ENCODE peak calls at places on chromosome 1, in nine cellular contexts. M is left ventricle myocardium inferior, Y is heart left ventricle, E is HCT116, D is IMR-90, P is left lung, R is pancreas, J is tibial nerve, N is ascending aorta. F is an unnamed sample.

GRCh38 chr1:89260575-89261275 is 11.9 kb downstream of the GBP5 start:
- DNase-seq in M (no peak), Y (no peak), E (no peak), D (no peak), P (no peak), R (no peak), J (no peak), N (no peak), F (no peak)

GRCh38 chr1:19479351-19480120 is 5.8 kb downstream of the CAPZB start:
- DNase-seq in M (no peak), Y (no peak), E (no peak), D (no peak), P (no peak), R (no peak), J (no peak), N (no peak), F (no peak)

GRCh38 chr1:154014154-154014910 is 23.8 kb downstream of the RPS27 start:
- DNase-seq in M (no peak), Y (no peak), E (no peak), D (peak; percentile 76), P (no peak), R (no peak), J (no peak), N (no peak), F (no peak)

GRCh38 chr1:155195201-155196102 is 12.2 kb downstream of the THBS3 start:
- DNase-seq in M (no peak), Y (peak; percentile 32), E (no peak), D (peak; percentile 11), P (no peak), R (no peak), J (no peak), N (no peak), F (no peak)

GRCh38 chr1:232806071-232806510 is 875 bp downstream of the MAP10 start:
- DNase-seq in M (no peak), Y (no peak), E (no peak), D (no peak), P (no peak), R (no peak), J (no peak), N (no peak), F (no peak)

GRCh38 chr1:161885013-161885412 is 118.9 kb downstream of the ATF6 start:
- DNase-seq in M (no peak), Y (peak; percentile 32), E (no peak), D (peak; percentile 93), P (no peak), R (no peak), J (peak; percentile 49), N (no peak), F (no peak)

GRCh38 chr1:94329986-94330385 is 88.2 kb upstream of the ABCD3 start:
- DNase-seq in M (no peak), Y (no peak), E (no peak), D (peak; percentile 54), P (no peak), R (no peak), J (no peak), N (no peak), F (no peak)

GRCh38 chr1:6267686-6268281 is 6.9 kb upstream of the GPR153 start:
- DNase-seq in M (no peak), Y (no peak), E (no peak), D (peak; percentile 52), P (no peak), R (no peak), J (no peak), N (no peak), F (no peak)

GRCh38 chr1:224106568-224107281 is 7.2 kb upstream of the FBXO28 start:
- DNase-seq in M (no peak), Y (no peak), E (peak; percentile 48), D (peak; percentile 56), P (no peak), R (no peak), J (no peak), N (no peak), F (no peak)

DNA sequence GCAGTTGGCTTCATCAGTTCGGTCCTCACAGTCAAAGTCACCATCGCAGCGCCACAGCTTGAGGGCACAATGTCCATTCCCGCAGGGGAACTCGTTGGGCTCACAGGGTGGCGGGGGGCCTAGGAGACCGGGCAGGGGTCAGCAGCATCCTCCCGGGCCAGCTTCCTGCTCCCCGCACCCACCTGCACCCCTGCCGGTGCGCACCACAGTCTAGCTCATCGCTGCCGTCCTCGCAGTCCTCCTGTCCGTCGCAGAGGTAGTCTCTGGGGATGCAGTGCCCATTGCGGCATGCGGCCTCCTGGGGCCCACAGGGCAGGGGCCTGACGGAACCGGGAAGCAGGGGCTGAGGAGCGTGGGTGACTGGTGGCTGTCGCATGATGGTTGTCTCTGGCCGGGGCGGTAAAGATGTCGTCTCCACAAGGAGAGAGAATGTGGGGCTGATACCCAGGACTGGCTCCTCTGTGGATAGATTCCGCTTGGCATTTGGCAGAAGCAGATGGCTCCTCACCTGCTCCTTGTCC is 49.8 kb downstream of the HSPG2 start:
- DNase-seq in M (no peak), Y (no peak), E (no peak), D (no peak), P (peak; percentile 70), R (no peak), J (no peak), N (no peak), F (no peak)
- H3K36me3 ChIP-seq in M (peaks cover 91% of the 10 kb centered on the region), Y (peaks cover 100% of the 10 kb centered on the region), E (no peaks in the 10 kb centered on the region), D (peaks cover 72% of the 10 kb centered on the region), P (peaks cover 93% of the 10 kb centered on the region), R (peaks cover 5% of the 10 kb centered on the region), J (no peaks in the 10 kb centered on the region), N (peaks cover 96% of the 10 kb centered on the region), F (peaks cover 100% of the 10 kb centered on the region)

GRCh38 chr1:53682369-53682685 is 56.6 kb downstream of the GLIS1 start:
- DNase-seq in M (no peak), Y (no peak), E (no peak), D (no peak), P (no peak), R (no peak), J (no peak), N (no peak), F (no peak)

GRCh38 chr1:53685272-53686051 is 53.5 kb downstream of the GLIS1 start:
- DNase-seq in M (no peak), Y (no peak), E (no peak), D (peak; percentile 45), P (no peak), R (no peak), J (no peak), N (no peak), F (no peak)

GRCh38 chr1:53682881-53683280 is 56.1 kb downstream of the GLIS1 start:
- DNase-seq in M (no peak), Y (no peak), E (no peak), D (no peak), P (no peak), R (no peak), J (no peak), N (no peak), F (no peak)

GRCh38 chr1:53684741-53685140 is 54.2 kb downstream of the GLIS1 start:
- DNase-seq in M (no peak), Y (no peak), E (no peak), D (no peak), P (no peak), R (no peak), J (no peak), N (no peak), F (no peak)

GRCh38 chr1:53683986-53684740 is 54.8 kb downstream of the GLIS1 start:
- DNase-seq in M (no peak), Y (no peak), E (no peak), D (no peak), P (no peak), R (no peak), J (no peak), N (no peak), F (no peak)
- TF ChIP-seq CTCF in M (no peak), Y (no peak), E (peak; percentile 37), D (peak; percentile 28), P (no peak), R (no peak), J (no peak), N (no peak), F (no peak)

GRCh38 chr1:230057681-230058565 is 9.1 kb upstream of the GALNT2 start:
- DNase-seq in M (no peak), Y (no peak), E (no peak), D (no peak), P (no peak), R (peak; percentile 43), J (no peak), N (no peak), F (no peak)

GRCh38 chr1:230054092-230054749 is 12.8 kb upstream of the GALNT2 start:
- DNase-seq in M (no peak), Y (peak; percentile 63), E (no peak), D (no peak), P (no peak), R (no peak), J (no peak), N (no peak), F (no peak)

GRCh38 chr1:230058619-230059018 is 8.4 kb upstream of the GALNT2 start:
- DNase-seq in M (no peak), Y (no peak), E (no peak), D (no peak), P (no peak), R (no peak), J (no peak), N (no peak), F (no peak)

GRCh38 chr1:230052665-230053064 is 14.4 kb upstream of the GALNT2 start:
- DNase-seq in M (no peak), Y (no peak), E (no peak), D (no peak), P (no peak), R (no peak), J (no peak), N (no peak), F (no peak)

DNA sequence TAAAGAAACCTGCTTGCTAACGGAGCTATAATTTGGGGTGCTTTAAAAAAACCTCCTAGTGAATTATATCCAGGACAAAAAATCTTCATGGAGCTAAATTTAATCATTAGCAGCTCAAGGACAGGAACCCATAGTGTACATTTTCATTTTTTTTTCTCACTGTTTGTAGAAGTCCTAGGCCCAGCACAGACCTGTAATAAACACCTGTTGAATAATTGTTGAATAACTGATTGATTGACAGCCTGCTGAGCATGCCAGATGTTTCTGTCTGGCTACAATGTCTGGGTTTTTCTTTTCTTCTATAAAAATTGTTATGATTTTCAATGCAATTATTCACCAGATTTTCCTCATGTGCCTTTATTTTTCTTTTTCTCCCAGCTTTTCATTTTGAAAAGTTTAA is 10.9 kb upstream of the GALNT2 start:
- DNase-seq in M (no peak), Y (no peak), E (no peak), D (no peak), P (no peak), R (no peak), J (no peak), N (no peak), F (no peak)
- H3K4me3 ChIP-seq in M (no peak overlapping the region), Y (no peak overlapping the region), E (no peak overlapping the region), D (no peak overlapping the region), P (no peak overlapping the region), R (no peak overlapping the region), J (no peak overlapping the region), N (no peak overlapping the region), F (no peak overlapping the region)

DNA sequence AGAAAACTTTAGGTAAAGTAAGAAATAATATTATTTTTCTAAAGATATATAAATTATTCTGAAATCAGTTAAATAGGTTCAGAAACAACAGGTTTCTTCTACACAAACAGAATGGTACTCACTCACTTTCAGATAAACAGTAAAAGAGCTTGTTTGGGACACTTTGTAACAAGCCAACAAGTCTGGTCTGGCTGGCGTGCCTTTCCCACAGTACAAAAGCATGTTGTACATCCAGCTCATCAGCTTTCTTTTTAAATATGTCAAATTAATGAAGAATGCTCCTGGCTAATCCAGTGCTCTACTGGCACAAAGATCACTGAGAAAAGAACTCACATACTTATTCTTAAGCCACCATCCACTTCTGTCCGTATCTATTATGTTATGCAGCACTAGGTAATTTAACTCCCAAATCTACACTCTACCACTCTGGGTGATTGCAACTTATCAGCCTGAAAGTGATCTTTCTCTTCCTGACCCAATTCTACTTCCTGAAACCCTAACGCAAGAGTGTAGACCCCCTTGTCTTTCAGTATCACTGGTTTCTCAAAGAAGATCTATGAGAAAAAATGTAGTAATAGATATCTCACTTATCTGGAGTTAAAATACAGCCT is 32.6 kb downstream of the TRIT1 start:
- DNase-seq in M (no peak), Y (no peak), E (no peak), D (no peak), P (no peak), R (no peak), J (no peak), N (no peak), F (no peak)
- H3K36me3 ChIP-seq in M (peaks cover 47% of the 10 kb centered on the region), Y (peaks cover 63% of the 10 kb centered on the region), E (peaks cover 46% of the 10 kb centered on the region), D (peaks cover 14% of the 10 kb centered on the region), P (peaks cover 36% of the 10 kb centered on the region), R (peaks cover 15% of the 10 kb centered on the region), J (peaks cover 4% of the 10 kb centered on the region), N (no peaks in the 10 kb centered on the region), F (peaks cover 64% of the 10 kb centered on the region)